ENCODE peak calls at places on chromosomes 3 and 15, in seven cellular contexts. P is SK-N-SH, E is HepG2, K is GM12878, J is H1, V is GM12891, O is K562. B is an unnamed sample.

GRCh38 chr15:78077053-78077859 is at the start of gene TBC1D2B:
- DNase-seq in K (no peak), O (peak), E (no peak), P (peak), J (peak), V (peak), B (peak)

GRCh38 chr3:65200312-65200711 is 512.5 kb upstream of the ADAMTS9 start:
- DNase-seq in J (no peak), V (no peak), P (peak), K (no peak), O (no peak), E (no peak), B (no peak)

GRCh38 chr3:111712294-111713180 is 117.4 kb upstream of the ZBED2 start:
- DNase-seq in J (no peak), V (no peak), P (peak), E (no peak), O (no peak), K (no peak), B (no peak)

GRCh38 chr3:175274056-175274455 is 414.9 kb downstream of the NAALADL2 start:
- DNase-seq in E (no peak), K (peak), V (no peak), P (no peak), J (no peak), O (no peak), B (no peak)

GRCh38 chr3:157531771-157532170 is 28.6 kb upstream of the VEPH1 start:
- DNase-seq in J (no peak), E (no peak), O (no peak), K (no peak), V (no peak), P (no peak), B (no peak)

GRCh38 chr3:117606860-117607259 is 897.3 kb downstream of the TUSC7 start:
- DNase-seq in E (no peak), V (no peak), J (no peak), O (no peak), K (no peak), P (no peak), B (no peak)

GRCh38 chr15:38888701-38889154 is 324.1 kb upstream of the RASGRP1 start:
- DNase-seq in V (no peak), E (no peak), K (no peak), P (peak), J (no peak), O (no peak), B (no peak)

GRCh38 chr3:46660543-46661523 is 32.6 kb downstream of the ALS2CL start:
- DNase-seq in K (no peak), J (peak), O (no peak), P (peak), V (peak), E (no peak), B (no peak)

GRCh38 chr3:111237906-111238305 is 166.3 kb downstream of the NECTIN3 start:
- DNase-seq in J (no peak), P (no peak), E (no peak), K (no peak), O (no peak), V (no peak), B (no peak)

GRCh38 chr3:45139372-45139894 is 6.7 kb downstream of the CDCP1 start:
- DNase-seq in J (no peak), E (no peak), P (no peak), K (no peak), O (no peak), V (no peak), B (no peak)
- TF ChIP-seq POLR2AphosphoS5 in J (no peak), E (no peak), P (no peak), K (no peak), O (no peak), V (no peak), B (no peak)

DNA sequence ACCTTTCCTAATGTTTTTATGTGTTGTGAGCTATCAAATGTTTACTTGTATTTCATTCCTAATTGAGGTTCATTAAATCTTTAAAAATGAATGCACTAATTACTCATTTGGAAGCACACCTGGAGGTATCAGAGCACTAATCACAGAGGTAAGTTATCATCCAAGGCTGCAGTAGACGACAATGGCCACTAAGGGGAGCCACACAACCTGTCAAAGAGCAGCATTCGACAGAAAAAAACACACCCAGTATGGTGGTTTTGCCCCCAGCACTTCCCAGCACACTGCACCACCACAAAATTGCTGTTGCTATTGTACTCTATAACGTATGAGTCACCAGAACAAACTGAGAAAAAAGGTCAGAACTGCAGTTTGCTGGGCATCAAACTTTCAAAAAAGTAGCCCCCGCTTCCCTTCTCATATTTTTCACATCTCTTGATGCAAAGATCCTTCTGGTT is 205.9 kb upstream of the IGF1R start:
- DNase-seq in K (no peak), O (peak), P (peak), V (peak), J (peak), E (peak), B (no peak)
- TF ChIP-seq TAF1 in K (no peak), O (no peak), P (no peak), V (no peak), J (no peak), E (no peak), B (no peak)

GRCh38 chr3:190322604-190323240 is 476 bp upstream of the CLDN1 start:
- DNase-seq in V (no peak), K (no peak), J (no peak), O (no peak), P (no peak), E (no peak), B (no peak)

GRCh38 chr3:190320594-190321362 is 1.5 kb downstream of the CLDN1 start:
- DNase-seq in K (no peak), O (no peak), E (no peak), P (no peak), J (no peak), V (no peak), B (no peak)

GRCh38 chr3:190319660-190320059 is 2.6 kb downstream of the CLDN1 start:
- DNase-seq in E (no peak), P (no peak), V (no peak), J (no peak), K (no peak), O (no peak), B (no peak)

GRCh38 chr3:190323241-190323617 is 983 bp upstream of the CLDN1 start:
- DNase-seq in K (no peak), O (no peak), P (no peak), J (no peak), E (no peak), V (no peak), B (no peak)

GRCh38 chr3:190321789-190322603 is at the start of gene CLDN1:
- DNase-seq in V (peak), E (peak), J (peak), P (peak), O (peak), K (no peak), B (peak)
- TF ChIP-seq POLR2AphosphoS5 in V (no peak), E (peak), J (peak), P (no peak), O (no peak), K (no peak), B (no peak)

GRCh38 chr3:176514297-176514696 is 683.0 kb downstream of the TBL1XR1 start:
- DNase-seq in J (peak), V (no peak), O (peak), P (no peak), E (peak), K (no peak), B (no peak)
- TF ChIP-seq TAF1 in J (no peak), V (no peak), O (no peak), P (no peak), E (no peak), K (no peak), B (no peak)

GRCh38 chr3:158771982-158772381 is 29.9 kb upstream of the MFSD1 start:
- DNase-seq in O (no peak), K (no peak), J (no peak), P (no peak), V (no peak), E (no peak), B (no peak)

GRCh38 chr3:158775001-158775400 is 26.9 kb upstream of the MFSD1 start:
- DNase-seq in O (no peak), P (no peak), J (no peak), V (no peak), K (no peak), E (no peak), B (no peak)

GRCh38 chr3:158773166-158773565 is 28.7 kb upstream of the MFSD1 start:
- DNase-seq in K (no peak), O (peak), J (no peak), P (no peak), E (no peak), V (no peak), B (no peak)

GRCh38 chr3:158775801-158776399 is 26.0 kb upstream of the MFSD1 start:
- DNase-seq in E (peak), J (no peak), K (no peak), P (no peak), O (no peak), V (no peak), B (no peak)

DNA sequence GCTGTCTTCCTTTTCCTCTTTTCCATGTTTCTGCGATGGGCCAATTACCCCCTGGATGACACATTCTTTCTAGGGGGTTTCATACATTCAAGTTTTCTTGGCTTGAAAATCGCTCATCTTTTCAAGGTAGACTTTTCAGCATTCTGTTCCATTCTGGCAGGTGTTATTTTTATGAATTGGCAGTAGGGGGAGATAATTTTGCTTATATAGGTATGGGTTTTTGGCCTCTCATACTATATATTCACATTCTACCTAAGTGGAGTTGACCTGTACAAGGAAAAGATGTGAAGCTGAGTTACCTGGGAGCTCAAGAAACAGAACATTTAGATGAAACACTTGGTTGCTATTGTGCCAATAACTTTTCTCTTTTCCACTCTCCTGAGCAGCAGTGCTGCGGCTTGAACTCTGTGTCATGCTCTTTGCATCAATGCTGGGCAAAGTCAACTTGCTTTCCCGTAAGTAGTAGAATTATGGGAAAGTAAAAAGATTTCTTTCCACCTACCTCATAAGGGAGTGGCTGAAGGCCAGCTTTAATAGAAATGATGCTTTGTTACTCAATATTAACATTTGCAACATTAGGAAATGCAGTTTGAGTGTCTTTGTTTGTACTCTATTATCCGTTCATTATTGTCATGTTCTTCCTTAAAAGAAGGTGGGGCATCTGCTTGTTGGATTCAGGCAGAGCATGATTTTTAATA is 27.9 kb upstream of the MFSD1 start:
- DNase-seq in K (no peak), J (no peak), E (no peak), V (no peak), O (no peak), P (no peak), B (no peak)
- TF ChIP-seq POLR2AphosphoS5 in K (no peak), J (no peak), E (no peak), V (no peak), O (no peak), P (no peak), B (no peak)

DNA sequence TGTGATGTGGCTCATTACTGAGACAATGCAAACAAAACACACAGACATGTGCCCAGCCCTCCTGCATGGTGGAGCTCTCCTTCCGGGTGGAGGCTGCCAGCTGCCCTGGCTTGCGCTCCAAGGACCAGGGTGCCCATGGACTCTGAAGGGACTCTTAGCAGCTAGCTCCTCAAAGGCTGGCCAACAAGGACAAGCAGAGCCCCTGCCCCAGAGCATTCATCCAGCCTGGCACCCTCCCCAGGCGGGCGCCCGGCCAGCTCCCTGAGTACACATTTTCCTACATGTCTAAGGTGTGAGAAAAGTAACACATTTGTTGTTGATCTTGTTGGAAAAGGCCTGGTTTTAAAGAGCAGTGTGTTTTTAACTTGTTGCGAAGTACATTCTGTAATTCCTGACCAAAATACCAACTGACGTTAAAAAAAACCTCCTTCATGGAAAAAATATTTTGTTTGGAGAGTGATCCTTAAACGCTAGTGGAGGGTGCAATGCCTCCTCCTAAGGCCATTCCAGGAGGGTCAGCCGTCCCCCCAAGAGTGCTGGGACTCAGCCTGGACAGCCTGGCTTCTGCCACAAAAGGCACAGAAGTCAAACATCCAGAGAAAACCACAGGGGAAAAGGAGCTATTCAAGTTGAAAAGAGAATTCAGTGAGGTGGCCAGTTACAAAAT is 86.9 kb downstream of the KLF15 start:
- DNase-seq in J (no peak), P (no peak), E (no peak), K (no peak), V (no peak), O (no peak), B (no peak)
- TF ChIP-seq TAF1 in J (no peak), P (no peak), E (no peak), K (no peak), V (no peak), O (no peak), B (no peak)

GRCh38 chr3:47890832-47891620 is 88.1 kb downstream of the DHX30 start:
- DNase-seq in O (no peak), J (no peak), P (no peak), V (no peak), E (no peak), K (no peak), B (no peak)
- TF ChIP-seq POLR2AphosphoS5 in O (no peak), J (no peak), P (no peak), V (no peak), E (no peak), K (no peak), B (no peak)

GRCh38 chr15:90046846-90047481 is 45.8 kb downstream of the ZNF710 start:
- DNase-seq in V (peak), J (no peak), E (no peak), P (no peak), O (no peak), K (no peak), B (peak)
- TF ChIP-seq TAF1 in V (no peak), J (no peak), E (no peak), P (no peak), O (no peak), K (no peak), B (no peak)

B was measured in GM12892.